ENCODE peak calls at places on chromosomes 13 and 19, in ten cellular contexts. U is stimulated activated CD8-positive, alpha-beta memory T cell treated with anti-CD3 and anti-CD28 coated beads, Interleukin-7, amount 100 ng/mL, for 1 hour; Y is AG08396; V is left kidney; D is Panc1; O is breast epithelium; B is posterior cingulate gyrus; P is NCI-H1105; J is EL; R is activated CD4-positive, CD25-positive, alpha-beta regulatory T cell treated with anti-CD3 and anti-CD28 coated beads, Interleukin-2, amount 50 U/mL, for 16 hours. N is an unnamed sample.

GRCh38 chr13:113635709-113636108 is 22.3 kb downstream of the ATP4B start:
- DNase-seq in U (no peak), Y (no peak), V (no peak), D (no peak), O (peak), B (no peak), P (no peak), J (no peak), R (no peak), N (peak)

GRCh38 chr19:19179548-19180441 is 9.7 kb upstream of the MEF2B start:
- DNase-seq in U (no peak), Y (no peak), V (no peak), D (no peak), O (no peak), B (no peak), P (no peak), J (peak), R (no peak), N (no peak)

GRCh38 chr19:294819-295686 is 3.9 kb upstream of the PLPP2 start:
- DNase-seq in U (no peak), Y (peak), V (peak), D (no peak), O (peak), B (peak), P (peak), J (no peak), R (no peak), N (no peak)

GRCh38 chr19:11324079-11324661 is 15.3 kb downstream of the RAB3D start:
- DNase-seq in U (no peak), Y (peak), V (peak), D (no peak), O (peak), B (peak), P (peak), J (peak), R (no peak), N (peak)

GRCh38 chr13:112873851-112874750 is 94.9 kb upstream of the MCF2L start:
- DNase-seq in U (peak), Y (peak), V (peak), D (peak), O (peak), B (peak), P (peak), J (peak), R (peak), N (peak)

GRCh38 chr13:60242231-60242630 is 78.5 kb upstream of the DIAPH3 start:
- DNase-seq in U (no peak), Y (no peak), V (no peak), D (no peak), O (no peak), B (no peak), P (no peak), J (no peak), R (no peak), N (no peak)

GRCh38 chr13:25881946-25882574 is 169.8 kb downstream of the SHISA2 start:
- DNase-seq in U (no peak), Y (no peak), V (peak), D (no peak), O (no peak), B (no peak), P (peak), J (peak), R (no peak), N (no peak)

GRCh38 chr13:20714563-20715339 is 11.3 kb downstream of the IL17D start:
- DNase-seq in U (no peak), Y (peak), V (no peak), D (no peak), O (no peak), B (no peak), P (no peak), J (peak), R (no peak), N (peak)

GRCh38 chr19:51688665-51689571 is 4.2 kb upstream of the SPACA6 start:
- DNase-seq in U (no peak), Y (peak), V (peak), D (no peak), O (peak), B (peak), P (peak), J (peak), R (no peak), N (peak)

GRCh38 chr19:49425178-49425577 is at the start of gene GFY:
- DNase-seq in U (no peak), Y (no peak), V (no peak), D (no peak), O (no peak), B (no peak), P (no peak), J (no peak), R (no peak), N (no peak)

GRCh38 chr19:21092107-21092506 is 10.1 kb downstream of the ZNF714 start:
- DNase-seq in U (no peak), Y (peak), V (peak), D (no peak), O (no peak), B (no peak), P (no peak), J (peak), R (no peak), N (no peak)

GRCh38 chr13:46797468-46798237 is 692 bp upstream of the ESD start:
- DNase-seq in U (no peak), Y (no peak), V (no peak), D (no peak), O (no peak), B (no peak), P (no peak), J (no peak), R (no peak), N (no peak)

GRCh38 chr13:40146586-40147240 is 491.3 kb downstream of the COG6 start:
- DNase-seq in U (no peak), Y (no peak), V (no peak), D (no peak), O (no peak), B (no peak), P (no peak), J (peak), R (no peak), N (no peak)

GRCh38 chr13:114166381-114167131 is 12.5 kb upstream of the CFAP97D2 start:
- DNase-seq in U (no peak), Y (peak), V (no peak), D (no peak), O (no peak), B (peak), P (no peak), J (no peak), R (no peak), N (no peak)

GRCh38 chr19:34348899-34349487 is 16.0 kb upstream of the GPI start:
- DNase-seq in U (no peak), Y (no peak), V (no peak), D (no peak), O (no peak), B (no peak), P (no peak), J (no peak), R (no peak), N (no peak)

GRCh38 chr13:44191504-44192171 is 182.0 kb upstream of the SERP2 start:
- DNase-seq in U (no peak), Y (peak), V (peak), D (no peak), O (no peak), B (peak), P (no peak), J (peak), R (no peak), N (no peak)

GRCh38 chr19:14381689-14382474 is 638 bp downstream of the ADGRE5 start:
- DNase-seq in U (no peak), Y (peak), V (no peak), D (no peak), O (no peak), B (no peak), P (no peak), J (peak), R (peak), N (no peak)

GRCh38 chr19:36488118-36488815 is 1.1 kb downstream of the ZNF566 start:
- DNase-seq in U (no peak), Y (peak), V (no peak), D (no peak), O (no peak), B (no peak), P (no peak), J (peak), R (no peak), N (no peak)

GRCh38 chr13:40762849-40763248 is 8.1 kb downstream of the MRPS31 start:
- DNase-seq in U (no peak), Y (peak), V (no peak), D (no peak), O (no peak), B (no peak), P (no peak), J (peak), R (no peak), N (no peak)

GRCh38 chr19:50204811-50205675 is 1.6 kb downstream of the MYH14 start:
- DNase-seq in U (no peak), Y (no peak), V (peak), D (no peak), O (peak), B (peak), P (peak), J (no peak), R (no peak), N (no peak)

N was measured in sciatic nerve.